ENCODE peak calls at places on chromosome 1, in four cellular contexts. C is amniotic stem cell, Q is GM04503, A is dorsolateral prefrontal cortex. R is an unnamed sample.

GRCh38 chr1:170581041-170581440 is 49.1 kb downstream of the GORAB start:
- DNase-seq in C (no peak), Q (no peak), A (no peak), R (no peak)

GRCh38 chr1:225694151-225694603 is 41.3 kb upstream of the ENAH start:
- DNase-seq in C (no peak), Q (no peak), A (no peak), R (no peak)

GRCh38 chr1:24435782-24436365 is 20.3 kb downstream of the NIPAL3 start:
- DNase-seq in C (no peak), Q (no peak), A (no peak), R (no peak)

GRCh38 chr1:232252719-232253118 is 377.2 kb downstream of the SIPA1L2 start:
- DNase-seq in C (no peak), Q (no peak), A (no peak), R (no peak)

GRCh38 chr1:23727362-23727811 is 15.9 kb upstream of the ELOA start:
- DNase-seq in C (no peak), Q (peak), A (no peak), R (no peak)

GRCh38 chr1:222095606-222096475 is 354.0 kb upstream of the DUSP10 start:
- DNase-seq in C (no peak), Q (no peak), A (no peak), R (no peak)

GRCh38 chr1:161487483-161487827 is 17.8 kb upstream of the FCGR2A start:
- DNase-seq in C (no peak), Q (peak), A (no peak), R (peak)

GRCh38 chr1:164914208-164914607 is 355.2 kb downstream of the PBX1 start:
- DNase-seq in C (no peak), Q (peak), A (no peak), R (no peak)

GRCh38 chr1:111768625-111769024 is 12.9 kb downstream of the DDX20 start:
- DNase-seq in C (no peak), Q (no peak), A (no peak), R (no peak)

GRCh38 chr1:159828916-159829634 is 2.4 kb downstream of the SLAMF8 start:
- DNase-seq in C (no peak), Q (no peak), A (no peak), R (no peak)

GRCh38 chr1:119047040-119047438 is 58.9 kb upstream of the TBX15 start:
- DNase-seq in C (no peak), Q (peak), A (no peak), R (no peak)

GRCh38 chr1:175146535-175147213 is 45.9 kb downstream of the KIAA0040 start:
- DNase-seq in C (peak), Q (no peak), A (peak), R (no peak)

GRCh38 chr1:226821719-226822085 is 48.7 kb upstream of the PSEN2 start:
- DNase-seq in C (no peak), Q (no peak), A (no peak), R (peak)

GRCh38 chr1:226404904-226405222 is 3.0 kb downstream of the PARP1 start:
- DNase-seq in C (no peak), Q (no peak), A (no peak), R (no peak)

GRCh38 chr1:9418851-9419250 is 120.4 kb upstream of the SLC25A33 start:
- DNase-seq in C (no peak), Q (no peak), A (no peak), R (no peak)

R was measured in HS-5.